ENCODE peak calls at places on chromosome 1, in seven cellular contexts. O is IMR-90, N is neuronal stem cell, H is H9, X is mesendoderm, P is mesenchymal stem cell, F is H1. W is an unnamed sample.

GRCh38 chr1:84410328-84411107 is 12.2 kb downstream of the DNASE2B start:
- DNase-seq in N (no peak), O (no peak), X (no peak), P (no peak), H (no peak), F (no peak), W (peak)

GRCh38 chr1:71080178-71080781 is 555 bp downstream of the ZRANB2 start:
- DNase-seq in N (no peak), H (no peak), F (no peak), O (peak), X (peak), P (peak), W (peak)

GRCh38 chr1:160579216-160579701 is at the start of gene CD84:
- DNase-seq in X (no peak), N (no peak), O (no peak), F (no peak), P (no peak), H (no peak), W (no peak)

GRCh38 chr1:61742620-61743431 is 546 bp downstream of the PATJ start:
- DNase-seq in H (peak), P (peak), F (peak), O (peak), X (peak), N (peak), W (peak)

GRCh38 chr1:78840447-78841251 is 165.9 kb downstream of the ADGRL4 start:
- DNase-seq in N (peak), F (peak), O (peak), P (peak), X (peak), H (peak), W (no peak)

GRCh38 chr1:117537291-117537920 is 68.4 kb upstream of the TENT5C start:
- DNase-seq in X (peak), P (no peak), H (peak), N (no peak), O (no peak), F (no peak), W (peak)

GRCh38 chr1:95233321-95233736 is 681 bp upstream of the RWDD3 start:
- DNase-seq in H (no peak), F (peak), X (peak), N (peak), O (peak), P (peak), W (peak)

GRCh38 chr1:225435487-225435886 is 7.6 kb upstream of the LBR start:
- DNase-seq in F (no peak), H (no peak), O (no peak), N (no peak), P (no peak), X (no peak), W (no peak)

GRCh38 chr1:168605443-168605842 is 29.0 kb downstream of the XCL1 start:
- DNase-seq in P (no peak), F (no peak), N (no peak), H (no peak), X (no peak), O (no peak), W (no peak)
- H3K4ac ChIP-seq in P (no peak), F (no peak), N (no peak), H (no peak), X (no peak), O (no peak), W (no peak)

GRCh38 chr1:1041092-1041503 is 21.2 kb downstream of the AGRN start:
- DNase-seq in O (no peak), F (peak), H (peak), P (no peak), X (peak), N (no peak), W (peak)
- H3K4ac ChIP-seq in O (no peak), F (no peak), H (no peak), P (no peak), X (no peak), N (no peak), W (no peak)

GRCh38 chr1:23193391-23194118 is 23.7 kb downstream of the HTR1D start:
- DNase-seq in F (no peak), O (no peak), X (no peak), P (no peak), H (no peak), N (no peak), W (peak)

GRCh38 chr1:23194119-23194984 is 22.9 kb downstream of the HTR1D start:
- DNase-seq in P (peak), O (peak), F (no peak), H (no peak), N (no peak), X (peak), W (peak)

GRCh38 chr1:23187637-23188036 is 19.0 kb upstream of the LUZP1 start:
- DNase-seq in P (peak), N (no peak), X (no peak), H (no peak), F (no peak), O (no peak), W (no peak)

GRCh38 chr1:23188434-23188884 is 19.8 kb upstream of the LUZP1 start:
- DNase-seq in N (no peak), X (no peak), P (no peak), F (no peak), H (no peak), O (no peak), W (peak)

DNA sequence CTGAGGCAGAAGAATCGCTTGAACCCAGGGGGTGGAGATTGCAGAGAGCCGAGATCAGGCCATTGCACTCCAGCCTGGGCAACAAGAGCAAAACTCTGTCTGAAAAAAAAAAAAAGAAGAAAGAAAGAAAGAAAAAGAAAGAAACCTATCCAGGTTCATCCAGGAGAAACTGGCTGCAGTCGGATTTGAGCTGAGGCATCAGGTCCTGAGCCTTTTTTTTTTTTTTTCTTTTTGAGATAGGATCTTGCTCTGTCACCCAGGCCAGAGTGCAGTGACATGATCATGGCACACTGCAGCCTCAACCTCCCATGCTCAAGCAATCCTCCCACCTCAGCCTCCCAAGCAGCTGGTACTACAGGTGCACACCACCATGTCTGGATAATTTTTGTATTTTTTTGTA is 22.5 kb upstream of the LUZP1 start:
- DNase-seq in F (no peak), H (no peak), N (no peak), P (no peak), O (no peak), X (no peak), W (no peak)
- H3K4ac ChIP-seq in F (no peak), H (no peak), N (no peak), P (no peak), O (no peak), X (no peak), W (no peak)

GRCh38 chr1:58568911-58569310 is 8.1 kb downstream of the TACSTD2 start:
- DNase-seq in X (no peak), F (peak), P (no peak), N (no peak), H (no peak), O (no peak), W (no peak)
- H3K4ac ChIP-seq in X (no peak), F (no peak), P (no peak), N (no peak), H (no peak), O (no peak), W (no peak)

GRCh38 chr1:16434007-16434406 is 3.2 kb downstream of the SPATA21 start:
- DNase-seq in H (no peak), O (no peak), X (no peak), P (no peak), F (no peak), N (no peak), W (no peak)
- H3K4ac ChIP-seq in H (no peak), O (no peak), X (no peak), P (no peak), F (no peak), N (no peak), W (no peak)

DNA sequence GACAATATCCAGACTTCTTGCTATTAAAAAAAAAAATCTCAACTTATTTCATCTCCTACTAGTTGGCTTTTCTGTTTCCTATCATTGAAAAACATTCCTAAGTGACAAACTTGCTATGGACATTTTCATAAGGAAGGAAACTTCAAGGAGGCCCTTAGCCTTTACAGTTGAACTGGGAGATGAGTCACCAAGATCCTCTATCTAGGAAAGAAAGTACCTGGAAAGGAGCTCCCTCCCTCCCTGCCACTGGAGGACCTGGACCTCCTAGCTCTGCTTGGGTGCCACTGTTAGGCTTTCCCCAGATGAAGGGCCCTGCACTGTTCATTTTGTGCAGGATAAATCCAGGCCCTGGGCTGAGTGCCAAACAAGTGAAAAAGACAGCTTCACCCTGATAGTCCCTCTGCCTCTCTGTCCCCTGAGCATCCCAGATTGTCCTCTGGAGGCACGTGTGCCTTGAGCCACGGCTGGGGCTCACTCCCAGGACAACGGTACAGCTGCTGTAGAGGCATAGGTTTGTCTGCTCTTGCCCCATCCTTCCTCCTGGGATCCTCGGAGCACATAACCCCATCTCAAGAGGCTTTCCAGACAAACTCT is 40.2 kb upstream of the SOX13 start:
- DNase-seq in P (peak), N (no peak), F (no peak), O (no peak), H (no peak), X (no peak), W (no peak)
- H3K4ac ChIP-seq in P (no peak), N (no peak), F (no peak), O (no peak), H (no peak), X (no peak), W (no peak)

GRCh38 chr1:234242091-234242490 is 131.2 kb upstream of the COA6 start:
- DNase-seq in F (no peak), O (no peak), N (no peak), X (no peak), P (no peak), H (peak), W (no peak)
- H3K4ac ChIP-seq in F (no peak), O (no peak), N (no peak), X (no peak), P (no peak), H (no peak), W (no peak)

DNA sequence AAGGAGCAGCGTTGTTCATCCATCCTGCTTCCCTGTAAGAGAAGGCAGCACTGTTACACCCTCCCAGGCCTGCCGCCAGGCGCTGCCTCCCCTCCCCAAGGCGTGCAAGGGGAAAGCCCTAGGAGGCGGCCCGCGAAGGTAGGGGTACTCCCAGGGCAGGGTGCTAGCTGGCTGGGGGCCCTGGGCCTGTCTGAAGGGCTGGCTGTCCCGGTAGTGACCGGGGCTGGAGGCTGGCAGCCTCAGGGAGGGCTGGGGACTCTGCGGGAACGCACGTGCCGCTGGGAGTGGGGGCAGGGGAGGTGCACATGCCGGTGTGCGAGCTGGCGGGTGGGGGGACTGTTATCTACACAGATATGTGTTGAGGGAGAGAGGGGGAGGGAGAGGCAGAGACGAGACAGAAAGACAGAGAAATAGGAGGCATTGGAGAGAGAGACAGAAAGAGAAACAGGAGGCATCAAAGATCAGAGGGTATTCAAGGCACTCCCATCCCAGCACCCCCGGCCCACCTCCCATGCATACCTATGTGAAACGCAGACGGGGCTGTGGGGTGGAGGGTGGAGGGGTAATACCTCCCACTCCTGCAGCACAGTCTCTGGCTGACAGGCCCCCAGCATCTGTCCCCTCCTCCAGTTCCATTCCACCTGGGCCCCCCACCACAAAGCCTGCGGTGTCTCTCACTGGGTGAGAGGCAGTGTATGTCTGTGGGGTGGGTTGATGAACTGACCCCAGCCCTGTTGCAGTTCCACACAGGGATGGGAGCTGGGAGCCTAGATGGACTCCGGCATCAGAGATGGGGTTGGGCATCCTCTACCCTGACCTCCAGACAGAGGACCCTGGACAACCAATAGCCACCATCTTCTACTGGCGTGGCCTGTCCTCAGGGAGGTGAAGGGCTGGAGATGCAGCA is 49.9 kb downstream of the RAP1GAP start:
- DNase-seq in F (peak), P (no peak), O (no peak), N (no peak), X (no peak), H (no peak), W (no peak)
- H3K4ac ChIP-seq in F (no peak), P (no peak), O (no peak), N (no peak), X (no peak), H (no peak), W (no peak)

GRCh38 chr1:153430166-153430553 is 13.8 kb downstream of the S100A7A start:
- DNase-seq in O (no peak), H (no peak), F (peak), X (no peak), P (no peak), N (no peak), W (no peak)

GRCh38 chr1:153430561-153430960 is 14.2 kb downstream of the S100A7A start:
- DNase-seq in N (no peak), O (no peak), F (peak), X (no peak), H (no peak), P (no peak), W (no peak)

GRCh38 chr1:153431002-153431401 is 14.7 kb downstream of the S100A7A start:
- DNase-seq in X (no peak), H (no peak), N (no peak), P (no peak), F (peak), O (no peak), W (no peak)

GRCh38 chr1:153431928-153432327 is 15.6 kb downstream of the S100A7A start:
- DNase-seq in N (no peak), F (peak), O (no peak), X (no peak), P (no peak), H (no peak), W (no peak)

GRCh38 chr1:153431427-153431826 is 15.1 kb downstream of the S100A7A start:
- DNase-seq in H (no peak), O (no peak), N (no peak), P (no peak), F (no peak), X (no peak), W (no peak)
- H3K4ac ChIP-seq in H (no peak), O (no peak), N (no peak), P (no peak), F (no peak), X (no peak), W (no peak)

GRCh38 chr1:187078321-187078720 is 249.6 kb downstream of the PLA2G4A start:
- DNase-seq in P (no peak), X (no peak), F (no peak), H (no peak), N (no peak), O (no peak), W (no peak)

GRCh38 chr1:187079330-187079729 is 250.6 kb downstream of the PLA2G4A start:
- DNase-seq in P (no peak), N (no peak), H (no peak), O (no peak), F (no peak), X (no peak), W (no peak)

GRCh38 chr1:187078916-187079315 is 250.2 kb downstream of the PLA2G4A start:
- DNase-seq in X (no peak), H (no peak), O (no peak), N (no peak), P (no peak), F (no peak), W (no peak)

GRCh38 chr1:187070076-187070475 is 241.3 kb downstream of the PLA2G4A start:
- DNase-seq in N (no peak), X (peak), H (no peak), O (peak), P (no peak), F (no peak), W (peak)

GRCh38 chr1:187074445-187075045 is 245.8 kb downstream of the PLA2G4A start:
- DNase-seq in X (no peak), H (no peak), F (no peak), P (no peak), O (no peak), N (no peak), W (no peak)
- H3K4ac ChIP-seq in X (no peak), H (no peak), F (no peak), P (no peak), O (no peak), N (no peak), W (no peak)

W was measured in trophoblast cell.